ENCODE peak calls at places on chromosomes 5 and 9, in four cellular contexts. P, I, C and O are unnamed samples.

GRCh38 chr5:168390491-168390890 is 95.8 kb upstream of the RARS1 start:
- DNase-seq in I (no peak), C (no peak), P (no peak), O (no peak)

GRCh38 chr9:114124666-114125580 is 25.8 kb upstream of the KIF12 start:
- DNase-seq in P (no peak), C (no peak), I (no peak), O (no peak)

GRCh38 chr5:82376309-82376708 is 98.2 kb upstream of the RPS23 start:
- DNase-seq in P (no peak), C (no peak), I (no peak), O (no peak)

GRCh38 chr5:4625206-4625896 is 514.8 kb upstream of the ADAMTS16 start:
- DNase-seq in I (no peak), P (no peak), C (no peak), O (no peak)

GRCh38 chr9:76598971-76599370 is 140.0 kb downstream of the GCNT1 start:
- DNase-seq in P (no peak), I (no peak), C (no peak), O (no peak)

GRCh38 chr9:13646500-13646899 is 367.0 kb upstream of the MPDZ start:
- DNase-seq in C (no peak), I (no peak), P (no peak), O (no peak)

GRCh38 chr9:3954950-3955670 is 344.8 kb downstream of the GLIS3 start:
- DNase-seq in P (no peak), C (no peak), I (no peak), O (no peak)

GRCh38 chr5:112183103-112183634 is 235.9 kb downstream of the EPB41L4A start:
- DNase-seq in P (no peak), I (no peak), C (no peak), O (no peak)

GRCh38 chr5:157977957-157978505 is 119.1 kb upstream of the CLINT1 start:
- DNase-seq in C (no peak), I (no peak), P (no peak), O (no peak)

GRCh38 chr9:106704056-106704625 is 158.8 kb upstream of the ZNF462 start:
- DNase-seq in P (no peak), I (no peak), C (no peak), O (no peak)

GRCh38 chr5:91111473-91112238 is 271.5 kb downstream of the ARRDC3 start:
- DNase-seq in C (no peak), P (no peak), I (no peak), O (no peak)

GRCh38 chr9:94869415-94869838 is 142.9 kb downstream of the AOPEP start:
- DNase-seq in C (no peak), I (peak), P (no peak), O (no peak)

GRCh38 chr9:124218438-124219289 is 39.1 kb upstream of the NEK6 start:
- DNase-seq in P (peak), I (peak), C (no peak), O (peak)

GRCh38 chr5:145056805-145057204 is 778.3 kb downstream of the PRELID2 start:
- DNase-seq in C (no peak), I (no peak), P (peak), O (no peak)

GRCh38 chr9:109816490-109816889 is 36.5 kb downstream of the PALM2AKAP2 start:
- DNase-seq in C (no peak), I (peak), P (no peak), O (peak)

GRCh38 chr5:71528206-71528605 is 58.9 kb upstream of the MCCC2 start:
- DNase-seq in C (no peak), I (peak), P (no peak), O (no peak)

GRCh38 chr5:96843140-96843539 is 33.2 kb upstream of the ERAP2 start:
- DNase-seq in P (no peak), I (no peak), C (no peak), O (no peak)

GRCh38 chr5:179113143-179113530 is 53.0 kb downstream of the ZNF354C start:
- DNase-seq in C (no peak), I (no peak), P (no peak), O (no peak)

GRCh38 chr9:8857330-8858249 is 1058.0 kb upstream of the DMAC1 start:
- DNase-seq in I (peak), C (no peak), P (peak), O (no peak)

GRCh38 chr5:90590-91547 is 1.1 kb upstream of the PLEKHG4B start:
- DNase-seq in I (no peak), P (peak), C (no peak), O (no peak)

GRCh38 chr5:15604986-15605385 is 105.0 kb downstream of the FBXL7 start:
- DNase-seq in C (no peak), P (no peak), I (no peak), O (peak)

GRCh38 chr9:26170224-26170623 is 492.0 kb upstream of the TUSC1 start:
- DNase-seq in P (no peak), C (no peak), I (peak), O (peak)

GRCh38 chr5:95988877-95989276 is 27.2 kb upstream of the ELL2 start:
- DNase-seq in P (no peak), C (no peak), I (no peak), O (no peak)

GRCh38 chr5:170597109-170597741 is 93.4 kb downstream of the KCNIP1 start:
- DNase-seq in I (peak), C (no peak), P (no peak), O (peak)